ENCODE peak calls at places on chromosome 14, in seven cellular contexts. Z is naive thymus-derived CD4-positive, alpha-beta T cell; W is GM23338; P is mammary epithelial cell; B is lung; G is heart left ventricle; N is NT2/D1. C is an unnamed sample. For H3K4me1 and H3K36me3, the result is how much of the 10 kb centered on the place peaks cover.

GRCh38 chr14:104799657-104800599 is 973 bp upstream of the ZBTB42 start:
- DNase-seq in G (peak), Z (peak), B (peak), P (peak), N (no peak), W (peak), C (peak)

GRCh38 chr14:44316647-44317432 is 190.2 kb downstream of the FSCB start:
- DNase-seq in B (no peak), Z (no peak), W (no peak), P (peak), G (no peak), N (no peak), C (no peak)

GRCh38 chr14:75811136-75811839 is 150.2 kb downstream of the TTLL5 start:
- DNase-seq in N (no peak), W (no peak), B (no peak), G (no peak), P (no peak), Z (no peak), C (no peak)

GRCh38 chr14:50603565-50603964 is 43.6 kb downstream of the ATL1 start:
- DNase-seq in W (no peak), N (no peak), B (no peak), Z (no peak), P (no peak), G (no peak), C (no peak)

GRCh38 chr14:23382276-23382675 is 5.4 kb downstream of the CMTM5 start:
- DNase-seq in Z (no peak), W (no peak), P (no peak), B (no peak), N (no peak), G (no peak), C (no peak)

GRCh38 chr14:50047274-50047676 is 69.1 kb downstream of the VCPKMT start:
- DNase-seq in W (no peak), N (no peak), Z (no peak), B (no peak), P (no peak), G (no peak), C (no peak)

GRCh38 chr14:75418779-75419768 is 8.7 kb upstream of the JDP2 start:
- DNase-seq in G (no peak), Z (peak), B (no peak), N (peak), P (no peak), W (peak), C (peak)

GRCh38 chr14:82642425-82642824 is 1108.8 kb upstream of the SEL1L start:
- DNase-seq in G (no peak), Z (no peak), W (peak), P (no peak), N (peak), B (no peak), C (no peak)

GRCh38 chr14:105493921-105494605 is 3.0 kb downstream of the TEDC1 start:
- DNase-seq in N (no peak), P (no peak), G (peak), B (no peak), W (no peak), Z (no peak), C (peak)

GRCh38 chr14:38044710-38045109 is 163.0 kb upstream of the SSTR1 start:
- DNase-seq in B (no peak), Z (no peak), G (no peak), N (no peak), P (no peak), W (no peak), C (no peak)

GRCh38 chr14:64632056-64632455 is 72.2 kb upstream of the PLEKHG3 start:
- DNase-seq in B (no peak), W (no peak), N (no peak), G (no peak), P (no peak), Z (no peak), C (no peak)

GRCh38 chr14:99575043-99576023 is 28.7 kb downstream of the CCDC85C start:
- DNase-seq in N (no peak), W (no peak), P (peak), B (peak), Z (no peak), G (no peak), C (no peak)

GRCh38 chr14:72610831-72611200 is 283.1 kb downstream of the DPF3 start:
- DNase-seq in P (no peak), G (no peak), Z (no peak), W (no peak), N (no peak), B (no peak), C (no peak)

GRCh38 chr14:30521899-30522736 is 36.8 kb upstream of the G2E3 start:
- DNase-seq in P (peak), Z (no peak), N (no peak), W (peak), G (no peak), B (no peak), C (no peak)

GRCh38 chr14:70886421-70887206 is 20.6 kb upstream of the PCNX1 start:
- DNase-seq in P (no peak), W (no peak), Z (peak), G (no peak), B (no peak), N (no peak), C (peak)

GRCh38 chr14:63896278-63896720 is 43.5 kb downstream of the SYNE2 start:
- DNase-seq in W (no peak), P (peak), Z (no peak), N (no peak), G (no peak), B (peak), C (no peak)

GRCh38 chr14:39102265-39102968 is 618 bp downstream of the SEC23A start:
- DNase-seq in W (peak), P (peak), G (no peak), Z (peak), N (no peak), B (no peak), C (no peak)

GRCh38 chr14:95291859-95292542 is 27.7 kb downstream of the CLMN start:
- DNase-seq in P (peak), N (no peak), Z (no peak), G (peak), B (no peak), W (no peak), C (no peak)

GRCh38 chr14:105173901-105174894 is 5.6 kb upstream of the JAG2 start:
- DNase-seq in B (no peak), P (no peak), W (no peak), Z (no peak), N (no peak), G (no peak), C (peak)

GRCh38 chr14:105087963-105088811 is 23.0 kb upstream of the GPR132 start:
- DNase-seq in Z (peak), G (peak), P (peak), B (peak), N (no peak), W (peak), C (no peak)

GRCh38 chr14:22994762-22995275 is 12.5 kb upstream of the AJUBA start:
- DNase-seq in N (no peak), B (peak), W (peak), Z (no peak), G (no peak), P (peak), C (no peak)

GRCh38 chr14:90545966-90546751 is 149.3 kb downstream of the CALM1 start:
- DNase-seq in N (no peak), W (no peak), Z (no peak), B (no peak), P (no peak), G (peak), C (no peak)

GRCh38 chr14:71716371-71716770 is 215.9 kb upstream of the RGS6 start:
- DNase-seq in G (no peak), B (no peak), N (no peak), P (no peak), W (no peak), Z (no peak), C (no peak)

GRCh38 chr14:44564908-44565307 is 57.8 kb upstream of the FSCB start:
- DNase-seq in Z (no peak), N (no peak), G (no peak), P (peak), W (no peak), B (no peak), C (no peak)

GRCh38 chr14:90965765-90966164 is 94.7 kb downstream of the RPS6KA5 start:
- DNase-seq in Z (no peak), B (no peak), N (no peak), W (no peak), G (no peak), P (no peak), C (no peak)

GRCh38 chr14:95465358-95465757 is 51.1 kb downstream of the SYNE3 start:
- DNase-seq in Z (no peak), B (no peak), G (no peak), W (no peak), P (no peak), N (no peak), C (no peak)

DNA sequence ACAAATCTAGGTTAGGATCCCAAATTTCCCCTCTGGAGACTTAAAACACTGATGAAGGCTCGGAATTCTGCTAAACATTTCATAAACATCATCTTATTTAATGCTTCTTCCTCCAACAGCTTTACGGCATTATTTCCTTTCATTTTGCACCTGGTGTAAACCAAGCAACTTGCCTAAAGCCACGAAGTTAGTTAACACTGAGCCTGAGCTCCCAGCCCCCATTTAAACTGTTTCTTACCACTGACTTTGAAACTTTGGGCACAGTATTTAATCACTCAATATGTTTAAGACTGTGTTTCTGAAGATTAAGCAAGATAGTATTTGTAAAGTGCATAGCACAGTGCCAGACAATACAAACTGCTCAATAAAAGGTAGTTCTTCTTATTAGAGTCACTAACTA is 4.2 kb downstream of the EGLN3 start:
- DNase-seq in P (no peak), G (no peak), N (no peak), B (no peak), W (no peak), Z (no peak), C (no peak)
- H3K4me3 ChIP-seq in P (no peak), G (peak), N (no peak), B (no peak), W (peak), Z (no peak), C (peak)

GRCh38 chr14:102279688-102280348 is 25.1 kb downstream of the MOK start:
- DNase-seq in P (peak), B (peak), N (no peak), Z (no peak), G (no peak), W (peak), C (no peak)
- H3K4me1 ChIP-seq in P (half or more), B (under half), N (under half), Z (under half), G (under half), W (under half), C (under half)

GRCh38 chr14:52003324-52003723 is 14.0 kb downstream of the RTRAF start:
- DNase-seq in Z (no peak), G (no peak), B (no peak), P (no peak), W (no peak), N (no peak), C (no peak)
- H3K36me3 ChIP-seq in Z (under half), G (half or more), B (under half), P (half or more), W (half or more), N (half or more), C (half or more)

DNA sequence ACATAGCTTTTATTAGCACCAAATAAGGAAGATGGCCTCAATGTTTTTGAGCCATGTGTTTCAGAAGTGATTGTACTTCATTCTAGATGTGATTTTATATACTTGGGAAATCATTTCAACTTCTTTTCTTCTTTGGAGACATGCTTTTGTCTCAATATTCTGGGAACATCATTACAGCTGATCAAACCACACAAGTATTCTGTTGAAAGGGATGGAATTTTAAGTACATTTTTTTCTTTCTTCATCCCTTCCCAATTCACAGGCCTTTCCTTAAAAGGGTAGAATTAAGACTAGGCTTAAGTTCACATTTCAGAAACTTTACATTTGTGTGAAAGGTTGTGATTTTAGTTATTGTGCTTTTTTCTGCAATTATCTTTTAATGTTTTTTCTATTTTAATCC is 66.5 kb downstream of the PAPOLA start:
- DNase-seq in W (no peak), N (no peak), G (no peak), Z (no peak), B (no peak), P (no peak), C (no peak)
- H3K4me3 ChIP-seq in W (no peak), N (no peak), G (no peak), Z (no peak), B (no peak), P (no peak), C (no peak)

DNA sequence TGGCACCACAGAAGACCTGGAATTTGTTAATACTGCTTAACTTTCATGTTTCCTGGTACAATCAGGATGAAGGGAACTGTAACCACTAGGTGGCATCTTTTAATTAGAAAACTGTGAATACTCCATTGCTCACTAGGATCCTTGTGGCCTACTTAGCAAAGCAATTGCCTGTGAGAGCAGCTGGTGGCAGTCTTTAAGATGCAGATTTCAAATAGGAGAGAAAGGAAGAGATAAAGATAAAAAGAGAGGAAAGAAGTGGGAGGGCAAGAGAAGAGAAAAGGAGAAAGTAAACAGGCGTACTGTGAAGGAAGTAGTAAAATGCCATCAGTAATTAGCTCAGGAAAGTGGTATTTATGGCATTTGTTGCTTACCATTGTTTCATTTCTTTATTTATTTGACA is 114.5 kb downstream of the RAD51B start:
- DNase-seq in W (peak), G (no peak), P (peak), N (peak), Z (peak), B (peak), C (peak)
- H3K4me1 ChIP-seq in W (under half), G (under half), P (under half), N (under half), Z (under half), B (under half), C (under half)

DNA sequence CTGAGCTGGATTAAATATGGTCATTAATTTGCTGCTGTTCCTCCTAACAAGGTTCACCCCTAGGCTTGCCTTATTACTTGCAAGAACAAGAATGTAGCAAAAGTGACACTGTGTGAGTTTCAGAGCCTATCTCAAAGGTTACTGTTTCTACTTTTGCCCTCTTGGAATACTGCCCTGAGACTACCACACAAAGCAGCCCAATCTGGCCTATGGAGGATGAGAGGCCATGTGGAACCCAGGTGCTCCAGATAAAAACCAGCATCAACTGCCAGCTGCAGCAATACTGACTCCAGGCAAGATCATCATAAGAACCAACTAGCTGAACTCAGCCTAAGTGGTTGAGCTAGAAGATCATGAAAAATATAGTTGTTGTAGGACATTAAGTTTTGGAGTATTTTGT is 22.4 kb upstream of the SUPT16H start:
- DNase-seq in P (no peak), Z (no peak), G (no peak), N (no peak), B (no peak), W (no peak), C (no peak)
- H3K36me3 ChIP-seq in P (half or more), Z (half or more), G (half or more), N (half or more), B (half or more), W (half or more), C (half or more)

DNA sequence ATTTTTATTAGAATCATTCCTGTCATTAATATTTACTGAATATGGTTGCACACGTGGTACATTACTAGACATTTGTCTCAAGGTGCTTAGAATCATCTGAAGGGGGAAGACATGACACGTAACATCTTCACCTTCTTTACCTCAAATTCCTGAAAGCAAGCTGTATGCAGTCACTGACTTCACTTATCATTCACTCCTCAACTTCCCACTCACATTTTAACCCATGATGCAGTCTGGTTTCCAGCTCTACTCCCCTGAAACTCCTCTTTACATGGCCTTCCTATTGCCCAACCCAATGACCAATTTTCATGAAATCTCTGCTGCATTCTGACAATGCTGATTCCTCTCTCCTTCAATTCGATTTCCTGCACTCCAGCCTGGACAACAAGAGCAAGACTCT is 5.8 kb upstream of the PSMC6 start:
- DNase-seq in B (no peak), G (no peak), P (peak), Z (no peak), W (no peak), N (no peak), C (no peak)
- H3K4me3 ChIP-seq in B (no peak), G (no peak), P (no peak), Z (no peak), W (no peak), N (no peak), C (no peak)

DNA sequence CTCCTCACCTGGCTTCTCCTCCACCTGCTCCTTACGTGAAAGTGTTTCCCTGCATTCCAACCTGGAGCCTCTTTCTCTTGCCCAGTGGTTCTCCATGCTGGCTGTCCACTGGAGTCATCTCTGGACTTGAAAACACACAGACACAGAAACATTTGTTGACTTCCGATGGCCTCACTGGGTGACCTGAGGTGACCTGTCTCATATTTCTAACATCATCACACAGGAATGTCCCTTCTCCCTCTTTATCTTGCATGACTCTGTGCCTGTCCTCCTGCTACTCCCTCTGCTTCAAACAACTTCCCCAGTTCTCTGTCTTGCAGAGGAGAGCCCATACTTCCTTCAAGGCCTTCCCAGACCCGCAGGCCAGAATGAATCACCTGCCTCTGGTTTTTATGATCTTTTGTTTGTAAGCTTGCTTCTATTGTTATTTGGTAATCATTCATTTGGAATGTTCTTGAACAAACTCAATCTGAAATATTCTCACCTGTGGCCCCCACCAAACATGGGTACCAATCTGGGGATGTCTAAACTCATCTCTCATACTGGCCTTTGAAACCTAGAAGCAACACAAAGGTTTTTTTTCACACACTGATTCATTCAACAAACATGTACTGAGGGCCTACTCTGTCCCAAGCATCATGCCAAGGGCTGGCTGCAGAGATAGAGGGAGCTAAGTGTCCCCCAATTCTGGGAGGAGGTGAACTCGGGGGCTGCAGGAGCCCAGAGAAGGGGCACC is 9.7 kb upstream of the RIN3 start:
- DNase-seq in B (no peak), G (no peak), N (no peak), Z (no peak), P (peak), W (no peak), C (no peak)
- H3K4me1 ChIP-seq in B (under half), G (under half), N (under half), Z (under half), P (under half), W (under half), C (under half)

GRCh38 chr14:35416108-35416750 is 11.7 kb upstream of the NFKBIA start:
- DNase-seq in W (no peak), G (no peak), Z (peak), B (no peak), P (no peak), N (no peak), C (peak)
- H3K36me3 ChIP-seq in W (under half), G (under half), Z (under half), B (under half), P (under half), N (under half), C (under half)